ENCODE peak calls at places on chromosome 6, in six cellular contexts. H is GM12878, P is IMR-90, S is HepG2, W is K562, L is H1. U is an unnamed sample.

GRCh38 chr6:163427498-163428254 is 13.2 kb downstream of the QKI start:
- DNase-seq in H (no peak), P (peak), S (peak), W (peak), L (no peak), U (peak)

GRCh38 chr6:93721386-93722048 is 302.2 kb upstream of the EPHA7 start:
- DNase-seq in H (no peak), P (no peak), S (peak), W (peak), L (peak), U (peak)

GRCh38 chr6:153994811-153995210 is 44.2 kb upstream of the OPRM1 start:
- DNase-seq in H (no peak), P (no peak), S (no peak), W (no peak), L (no peak), U (no peak)

GRCh38 chr6:79373880-79374279 is 139.4 kb upstream of the HMGN3 start:
- DNase-seq in H (no peak), P (no peak), S (no peak), W (no peak), L (no peak), U (no peak)

GRCh38 chr6:39561536-39562266 is 163.5 kb downstream of the KIF6 start:
- DNase-seq in H (no peak), P (no peak), S (no peak), W (no peak), L (no peak), U (no peak)

GRCh38 chr6:50030777-50031562 is 9.2 kb upstream of the DEFB110 start:
- DNase-seq in H (no peak), P (peak), S (peak), W (peak), L (peak), U (no peak)

GRCh38 chr6:69795469-69796080 is 1.2 kb downstream of the LMBRD1 start:
- DNase-seq in H (no peak), P (no peak), S (no peak), W (peak), L (no peak), U (no peak)

GRCh38 chr6:148951662-148952061 is 204.8 kb downstream of the UST start:
- DNase-seq in H (no peak), P (no peak), S (no peak), W (no peak), L (no peak), U (no peak)

GRCh38 chr6:27743787-27744186 is 168.4 kb downstream of the OR2B2 start:
- DNase-seq in H (no peak), P (no peak), S (no peak), W (no peak), L (no peak), U (no peak)

GRCh38 chr6:124226396-124226795 is 422.7 kb downstream of the NKAIN2 start:
- DNase-seq in H (no peak), P (no peak), S (no peak), W (no peak), L (no peak), U (no peak)

GRCh38 chr6:53044071-53044470 is 21.1 kb upstream of the FBXO9 start:
- DNase-seq in H (no peak), P (peak), S (no peak), W (no peak), L (no peak), U (no peak)

GRCh38 chr6:24974182-24975171 is 38.7 kb upstream of the RIPOR2 start:
- DNase-seq in H (no peak), P (no peak), S (no peak), W (no peak), L (no peak), U (no peak)

GRCh38 chr6:100518588-100518987 is 53.9 kb upstream of the SIM1 start:
- DNase-seq in H (no peak), P (no peak), S (no peak), W (no peak), L (no peak), U (no peak)

GRCh38 chr6:95203153-95203754 is 374.1 kb upstream of the MANEA start:
- DNase-seq in H (no peak), P (peak), S (peak), W (peak), L (no peak), U (no peak)

GRCh38 chr6:155265843-155266535 is 2.2 kb downstream of the CLDN20 start:
- DNase-seq in H (no peak), P (no peak), S (no peak), W (no peak), L (no peak), U (no peak)

GRCh38 chr6:138957484-138957883 is 30.6 kb downstream of the REPS1 start:
- DNase-seq in H (no peak), P (no peak), S (no peak), W (peak), L (no peak), U (no peak)

GRCh38 chr6:79750806-79751205 is 119.7 kb downstream of the SH3BGRL2 start:
- DNase-seq in H (no peak), P (no peak), S (no peak), W (no peak), L (no peak), U (no peak)

GRCh38 chr6:96991618-96992355 is 67.3 kb downstream of the KLHL32 start:
- DNase-seq in H (no peak), P (no peak), S (no peak), W (peak), L (no peak), U (no peak)

GRCh38 chr6:163711615-163712568 is 297.4 kb downstream of the QKI start:
- DNase-seq in H (peak), P (no peak), S (peak), W (no peak), L (no peak), U (no peak)

GRCh38 chr6:44738652-44739141 is 351.2 kb downstream of the CDC5L start:
- DNase-seq in H (peak), P (peak), S (no peak), W (no peak), L (no peak), U (peak)

GRCh38 chr6:20400476-20401402 is 940 bp upstream of the E2F3 start:
- DNase-seq in H (no peak), P (no peak), S (peak), W (peak), L (no peak), U (peak)

GRCh38 chr6:168896321-168896720 is 357.3 kb downstream of the THBS2 start:
- DNase-seq in H (no peak), P (no peak), S (no peak), W (no peak), L (no peak), U (no peak)

GRCh38 chr6:168890306-168890995 is 363.2 kb downstream of the THBS2 start:
- DNase-seq in H (no peak), P (no peak), S (no peak), W (no peak), L (no peak), U (no peak)

GRCh38 chr6:168901076-168901475 is 352.6 kb downstream of the THBS2 start:
- DNase-seq in H (no peak), P (no peak), S (no peak), W (no peak), L (no peak), U (no peak)

GRCh38 chr6:168892031-168892430 is 361.6 kb downstream of the THBS2 start:
- DNase-seq in H (no peak), P (no peak), S (no peak), W (no peak), L (no peak), U (no peak)

GRCh38 chr6:168895102-168895812 is 358.4 kb downstream of the THBS2 start:
- DNase-seq in H (peak), P (peak), S (peak), W (peak), L (peak), U (peak)
- TF ChIP-seq CEBPB in H (no peak), P (no peak), S (no peak), W (no peak), L (no peak), U (no peak)

DNA sequence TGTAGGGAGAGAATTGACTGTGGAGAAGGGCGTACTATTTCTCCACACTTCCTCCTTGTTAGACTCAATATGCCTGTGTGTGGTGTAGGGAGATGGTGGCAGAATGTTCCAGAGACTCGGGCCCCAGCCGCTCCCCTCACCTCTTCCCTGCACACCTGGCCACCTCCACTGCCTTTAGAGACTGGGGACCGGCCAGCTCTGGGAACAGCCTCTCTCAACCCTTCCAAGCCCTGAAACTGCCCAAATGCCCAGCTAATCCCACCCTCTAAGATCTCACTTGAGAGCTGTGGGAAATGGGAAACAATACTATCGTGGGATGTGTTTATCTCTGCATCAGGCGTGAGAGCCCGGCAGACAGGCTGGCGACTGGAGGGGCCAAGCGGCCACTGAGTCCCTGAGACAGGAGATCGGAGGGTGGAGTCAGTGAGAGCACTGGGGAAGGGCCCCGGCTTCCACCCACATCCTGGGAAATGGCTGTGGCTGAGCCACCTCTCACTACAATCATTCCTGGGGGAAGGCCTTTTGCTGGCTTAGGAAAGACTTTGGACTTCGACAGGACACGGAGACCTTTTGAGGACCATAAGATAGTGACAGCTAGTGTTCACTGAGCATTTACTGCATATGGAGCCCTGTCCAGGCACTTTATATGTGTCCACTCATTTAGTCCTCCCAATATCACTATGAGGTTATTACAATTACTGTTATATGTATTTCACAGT is 31.0 kb upstream of the MRPS18A start:
- DNase-seq in H (no peak), P (no peak), S (peak), W (no peak), L (no peak), U (no peak)
- H3K27ac ChIP-seq in H (no peak), P (no peak), S (no peak), W (no peak), L (no peak), U (no peak)

DNA sequence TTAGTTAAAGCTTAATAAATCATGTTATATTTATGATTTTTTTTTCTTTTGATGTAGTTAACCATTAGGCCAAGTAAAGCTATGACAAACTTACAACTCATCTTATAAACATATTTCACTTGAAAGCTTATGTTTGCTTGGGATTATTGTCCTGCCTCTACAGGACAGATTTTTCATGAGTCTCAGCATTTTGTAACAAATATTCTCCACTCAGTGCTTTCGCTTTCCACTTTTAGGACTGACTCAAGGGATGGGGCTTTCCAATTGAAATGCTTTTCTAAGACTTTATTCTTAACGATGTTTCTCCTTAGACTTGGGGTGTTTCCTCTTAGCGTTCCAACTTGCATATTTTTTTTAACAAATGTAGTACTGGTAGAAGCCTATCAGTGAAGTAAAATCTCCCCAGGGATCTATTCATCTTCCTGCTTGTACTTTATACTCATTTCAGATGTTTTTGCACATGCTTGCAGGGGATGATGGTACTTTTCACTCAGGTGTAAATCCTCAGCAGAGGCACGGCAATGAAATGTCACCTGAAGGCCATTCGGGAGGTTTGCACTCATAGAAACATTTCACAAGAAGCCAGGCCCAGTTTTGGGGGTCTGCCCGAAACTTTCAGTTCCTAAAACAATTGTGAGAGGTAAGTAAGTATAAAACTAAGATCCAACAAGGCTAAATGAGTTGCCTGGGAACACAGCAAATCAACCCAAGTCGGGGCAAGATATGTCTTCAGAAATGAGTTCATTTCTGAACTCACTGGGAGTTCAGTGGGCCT is 298.1 kb upstream of the FOXQ1 start:
- DNase-seq in H (peak), P (no peak), S (no peak), W (no peak), L (no peak), U (no peak)
- TF ChIP-seq RFX5 in H (no peak), P (no peak), S (no peak), W (no peak), L (no peak), U (no peak)

GRCh38 chr6:26380256-26380655 is 2.7 kb upstream of the BTN2A2 start:
- DNase-seq in H (no peak), P (no peak), S (no peak), W (no peak), L (no peak), U (no peak)

GRCh38 chr6:26385734-26386125 is 2.8 kb downstream of the BTN2A2 start:
- DNase-seq in H (no peak), P (no peak), S (no peak), W (no peak), L (no peak), U (no peak)

GRCh38 chr6:26388014-26388413 is 5.1 kb downstream of the BTN2A2 start:
- DNase-seq in H (no peak), P (no peak), S (peak), W (no peak), L (no peak), U (no peak)

GRCh38 chr6:26387565-26387964 is 4.7 kb downstream of the BTN2A2 start:
- DNase-seq in H (no peak), P (no peak), S (no peak), W (no peak), L (no peak), U (no peak)

DNA sequence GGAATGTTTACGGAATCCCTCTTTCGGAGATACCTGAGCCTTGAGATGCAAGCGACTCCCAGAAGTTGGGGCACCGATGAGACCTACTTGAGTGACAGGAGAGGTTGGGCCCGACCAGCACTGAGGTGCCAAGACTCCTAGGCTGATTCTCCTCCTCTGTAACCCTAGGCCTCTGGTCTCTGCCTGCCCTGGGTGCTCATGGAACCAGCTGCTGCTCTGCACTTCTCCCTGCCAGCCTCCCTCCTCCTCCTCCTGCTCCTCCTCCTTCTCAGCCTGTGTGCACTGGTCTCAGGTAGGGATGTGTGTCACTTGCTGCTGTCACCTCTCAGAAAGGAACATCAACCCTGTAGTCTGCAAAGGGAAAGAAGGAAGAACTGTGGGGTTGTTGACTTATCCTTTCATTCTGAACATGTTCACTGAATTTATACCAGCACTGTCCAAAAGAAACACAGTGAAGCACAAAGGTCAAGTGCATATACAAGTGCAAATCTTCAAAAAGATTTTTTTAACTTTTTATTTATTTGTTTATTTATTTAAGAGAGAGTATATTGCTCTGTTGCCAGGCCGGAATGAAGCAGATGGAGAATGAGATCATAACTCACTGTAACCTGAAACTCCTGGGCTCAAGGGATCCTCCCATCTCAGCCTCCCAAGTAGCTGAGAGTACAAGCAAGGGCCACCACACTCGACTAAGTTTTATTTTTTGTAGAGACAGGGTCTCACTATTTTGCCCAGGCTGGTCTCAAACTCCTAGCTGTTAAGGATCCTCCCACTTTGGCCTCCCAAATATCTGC is 913 bp downstream of the BTN2A2 start:
- DNase-seq in H (no peak), P (peak), S (no peak), W (peak), L (peak), U (no peak)
- TF ChIP-seq CEBPB in H (no peak), P (no peak), S (no peak), W (no peak), L (no peak), U (no peak)

GRCh38 chr6:15207923-15208322 is 37.9 kb upstream of the JARID2 start:
- DNase-seq in H (no peak), P (peak), S (no peak), W (peak), L (peak), U (no peak)
- H3K27ac ChIP-seq in H (no peak), P (no peak), S (no peak), W (no peak), L (no peak), U (no peak)

DNA sequence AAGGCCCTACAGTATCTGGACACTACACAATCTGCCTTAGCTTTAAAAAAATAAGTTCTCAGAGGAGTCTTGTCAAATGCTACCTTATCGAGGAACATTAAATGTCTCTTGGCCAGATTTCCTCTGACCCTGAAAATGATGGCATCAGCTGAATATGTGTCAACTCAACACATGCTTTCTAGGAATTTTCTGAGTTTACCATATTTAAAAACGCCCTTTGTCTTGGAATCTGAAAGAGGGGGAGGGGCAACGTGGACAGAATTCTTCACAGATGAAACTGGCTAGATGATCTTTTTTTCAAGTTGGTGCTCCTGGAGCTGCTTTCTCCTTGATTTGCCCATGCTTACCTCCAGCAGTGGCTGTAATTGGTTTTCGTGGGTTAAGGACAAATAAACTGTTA is 5.1 kb downstream of the SOX4 start:
- DNase-seq in H (no peak), P (no peak), S (no peak), W (no peak), L (no peak), U (no peak)
- TF ChIP-seq RFX5 in H (no peak), P (no peak), S (no peak), W (no peak), L (no peak), U (no peak)

GRCh38 chr6:31733734-31734133 is 2.6 kb downstream of the CLIC1 start:
- DNase-seq in H (no peak), P (no peak), S (no peak), W (no peak), L (no peak), U (no peak)

GRCh38 chr6:31736026-31736767 is at the start of gene CLIC1:
- DNase-seq in H (peak), P (peak), S (peak), W (peak), L (peak), U (peak)

GRCh38 chr6:31736768-31737314 is 511 bp upstream of the CLIC1 start:
- DNase-seq in H (no peak), P (no peak), S (peak), W (peak), L (no peak), U (no peak)

GRCh38 chr6:31734247-31734702 is 2.1 kb downstream of the CLIC1 start:
- DNase-seq in H (no peak), P (no peak), S (no peak), W (no peak), L (no peak), U (no peak)

DNA sequence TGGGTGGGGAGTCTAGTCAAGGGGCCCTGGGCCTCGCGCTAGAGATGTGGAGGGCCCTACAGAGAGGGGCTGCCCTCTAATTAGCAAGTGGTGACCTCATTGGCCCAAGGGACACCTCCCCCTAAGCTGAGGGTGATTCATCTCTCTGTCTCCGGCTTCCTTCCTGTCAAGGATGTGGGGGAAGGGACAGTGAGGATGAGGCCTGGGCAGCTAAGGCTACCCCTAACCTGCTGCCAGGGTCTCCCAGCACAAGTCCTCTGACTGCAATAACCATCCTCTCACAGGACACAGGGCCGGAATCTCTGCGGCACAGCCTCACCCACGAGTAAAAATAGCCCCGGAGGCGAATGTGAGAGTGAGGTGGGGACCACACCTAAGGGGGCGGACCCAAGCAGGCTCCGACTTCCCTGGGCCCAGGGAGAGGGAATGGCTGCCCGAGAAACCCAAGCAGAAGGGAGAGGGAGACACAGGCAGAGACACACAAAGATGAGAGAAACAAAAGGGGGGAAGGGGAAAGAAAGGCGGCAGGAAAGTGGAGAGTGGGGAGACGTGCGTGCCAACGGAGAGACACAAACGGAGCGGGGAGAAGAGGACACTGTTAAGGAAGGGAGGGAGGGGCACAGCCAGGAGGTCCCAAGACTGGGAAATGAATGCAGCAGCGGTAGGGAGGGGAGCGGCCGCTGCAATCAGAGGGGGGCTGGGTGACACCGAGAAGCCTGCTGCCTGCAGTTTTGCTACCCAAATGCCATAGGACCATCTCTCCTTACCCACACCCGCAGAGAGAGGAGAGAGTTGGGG is 1.4 kb downstream of the CLIC1 start:
- DNase-seq in H (peak), P (peak), S (peak), W (peak), L (peak), U (peak)
- TF ChIP-seq CEBPB in H (no peak), P (no peak), S (no peak), W (no peak), L (no peak), U (no peak)

U was measured in A549.